ENCODE peak calls at places on chromosomes 6 and 20, in four cellular contexts. E is lung, K is stomach, Y is MCF 10A. B is an unnamed sample.

GRCh38 chr20:25148181-25148981 is 47.1 kb upstream of the ENTPD6 start:
- DNase-seq in E (peak; percentile 51), K (peak; percentile 54), Y (no peak), B (no peak)

GRCh38 chr6:5302995-5303622 is 41.8 kb downstream of the FARS2 start:
- DNase-seq in E (peak; percentile 39), K (peak; percentile 76), Y (peak; percentile 78), B (peak; percentile 51)

GRCh38 chr6:36755435-36756348 is 58.1 kb downstream of the RAB44 start:
- DNase-seq in E (no peak), K (peak; percentile 38), Y (peak; percentile 46), B (no peak)

GRCh38 chr6:155201461-155202226 is 62.2 kb upstream of the CLDN20 start:
- DNase-seq in E (no peak), K (no peak), Y (peak; percentile 54), B (no peak)

GRCh38 chr6:92647630-92648029 is 771.7 kb downstream of the EPHA7 start:
- DNase-seq in E (no peak), K (no peak), Y (peak; percentile 34), B (no peak)

GRCh38 chr6:156396791-156397418 is 380.3 kb upstream of the ARID1B start:
- DNase-seq in E (no peak), K (no peak), Y (no peak), B (no peak)

GRCh38 chr20:45341939-45342862 is 6.0 kb downstream of the SDC4 start:
- DNase-seq in E (peak; percentile 72), K (peak; percentile 90), Y (peak; percentile 42), B (peak; percentile 73)

GRCh38 chr20:2814587-2815051 is at the start of gene C20orf141:
- DNase-seq in E (no peak), K (no peak), Y (peak; percentile 95), B (no peak)

GRCh38 chr6:42332916-42333315 is 115.3 kb upstream of the MRPS10 start:
- DNase-seq in E (no peak), K (no peak), Y (no peak), B (no peak)

GRCh38 chr6:835476-836160 is 142.7 kb upstream of the EXOC2 start:
- DNase-seq in E (no peak), K (no peak), Y (peak; percentile 31), B (no peak)

GRCh38 chr6:88945596-88945995 is 17.8 kb downstream of the RNGTT start:
- DNase-seq in E (no peak), K (no peak), Y (no peak), B (no peak)

GRCh38 chr6:134543128-134543527 is 225.2 kb upstream of the SGK1 start:
- DNase-seq in E (no peak), K (no peak), Y (no peak), B (no peak)

GRCh38 chr6:135819665-135820064 is 31.8 kb upstream of the PDE7B start:
- DNase-seq in E (no peak), K (no peak), Y (no peak), B (no peak)

GRCh38 chr20:17849901-17850673 is 118.5 kb downstream of the SNX5 start:
- DNase-seq in E (peak; percentile 50), K (peak; percentile 72), Y (peak; percentile 95), B (peak; percentile 50)

GRCh38 chr20:1462834-1463233 is 3.8 kb downstream of the NSFL1C start:
- DNase-seq in E (no peak), K (no peak), Y (no peak), B (no peak)

GRCh38 chr6:154868143-154868594 is 126.9 kb upstream of the TIAM2 start:
- DNase-seq in E (no peak), K (no peak), Y (peak; percentile 66), B (no peak)

GRCh38 chr20:9889270-9889981 is 50.5 kb upstream of the PAK5 start:
- DNase-seq in E (no peak), K (no peak), Y (peak; percentile 17), B (no peak)

GRCh38 chr6:137008204-137008603 is 36.6 kb downstream of the IL20RA start:
- DNase-seq in E (no peak), K (no peak), Y (no peak), B (no peak)

GRCh38 chr6:2961491-2961890 is 9.9 kb downstream of the SERPINB6 start:
- DNase-seq in E (no peak), K (no peak), Y (no peak), B (peak; percentile 33)

GRCh38 chr6:99427988-99428387 is 2.9 kb upstream of the PNISR start:
- DNase-seq in E (no peak), K (no peak), Y (no peak), B (no peak)

GRCh38 chr6:160137130-160137988 is 15.7 kb downstream of the SLC22A1 start:
- DNase-seq in E (no peak), K (no peak), Y (no peak), B (no peak)

GRCh38 chr6:83065511-83066192 is at the start of gene UBE3D:
- DNase-seq in E (peak; percentile 89), K (peak; percentile 93), Y (peak; percentile 79), B (peak; percentile 95)

GRCh38 chr20:3392756-3393155 is 14.7 kb downstream of the DNAAF9 start:
- DNase-seq in E (no peak), K (no peak), Y (no peak), B (no peak)

GRCh38 chr6:166772518-166772917 is 145.5 kb upstream of the RPS6KA2 start:
- DNase-seq in E (no peak), K (no peak), Y (peak; percentile 22), B (no peak)
- TF ChIP-seq CTCF in E (no peak), K (no peak), Y (no peak), B (no peak)

GRCh38 chr6:169469028-169469427 is 215.4 kb upstream of the THBS2 start:
- DNase-seq in E (no peak), K (no peak), Y (no peak), B (no peak)

GRCh38 chr6:169470790-169471189 is 217.1 kb upstream of the THBS2 start:
- DNase-seq in E (no peak), K (no peak), Y (no peak), B (no peak)

GRCh38 chr6:169472786-169473416 is 219.3 kb upstream of the THBS2 start:
- DNase-seq in E (no peak), K (no peak), Y (no peak), B (no peak)

GRCh38 chr6:169473663-169474062 is 220.0 kb upstream of the THBS2 start:
- DNase-seq in E (no peak), K (no peak), Y (no peak), B (no peak)

DNA sequence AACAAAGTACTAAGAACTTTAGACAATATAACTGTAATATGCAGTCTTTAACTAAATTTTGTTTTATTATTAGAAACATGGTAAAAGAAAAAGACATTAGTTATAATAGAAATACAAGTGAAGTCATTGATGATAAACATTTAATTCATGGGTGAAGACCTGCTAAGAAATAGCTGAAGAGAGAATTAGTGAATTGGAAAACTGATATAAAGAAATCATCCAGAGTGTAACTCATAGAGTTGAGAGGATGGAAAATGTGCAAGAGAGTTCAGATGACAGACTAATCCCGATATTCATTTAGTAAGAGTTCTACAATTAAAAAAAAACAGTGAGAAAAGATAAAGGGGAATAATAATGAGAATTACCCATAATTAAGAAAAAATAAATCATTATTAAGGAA is 220.7 kb upstream of the THBS2 start:
- DNase-seq in E (no peak), K (no peak), Y (no peak), B (no peak)
- TF ChIP-seq CTCF in E (no peak), K (no peak), Y (no peak), B (no peak)

GRCh38 chr6:158384671-158385110 is 72.4 kb downstream of the TULP4 start:
- DNase-seq in E (no peak), K (no peak), Y (no peak), B (no peak)

GRCh38 chr6:158388727-158389126 is 76.5 kb downstream of the TULP4 start:
- DNase-seq in E (no peak), K (no peak), Y (no peak), B (no peak)

GRCh38 chr6:158389188-158389919 is 77.1 kb downstream of the TULP4 start:
- DNase-seq in E (no peak), K (no peak), Y (peak; percentile 26), B (no peak)

GRCh38 chr6:158387578-158387977 is 75.3 kb downstream of the TULP4 start:
- DNase-seq in E (no peak), K (no peak), Y (no peak), B (no peak)

DNA sequence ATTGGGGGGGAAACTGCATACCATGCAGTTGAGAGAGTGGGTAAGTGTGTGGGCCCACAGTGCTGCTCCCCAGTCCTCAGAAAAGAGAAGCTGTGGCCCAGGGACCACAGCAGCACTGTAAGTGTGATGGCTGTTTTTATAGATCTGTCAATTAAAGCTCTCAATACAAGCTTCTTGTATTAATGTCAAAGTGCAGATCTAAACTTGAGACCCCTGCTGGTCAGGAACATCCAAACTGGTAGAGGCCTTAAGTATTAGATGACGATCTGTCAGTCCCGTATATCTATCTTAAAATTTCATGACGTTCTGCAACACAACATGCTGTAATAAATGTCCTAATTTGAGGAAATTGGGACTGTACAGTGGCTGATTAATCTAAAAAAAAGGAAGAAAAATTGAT is 74.8 kb downstream of the TULP4 start:
- DNase-seq in E (no peak), K (no peak), Y (no peak), B (no peak)
- TF ChIP-seq CTCF in E (no peak), K (no peak), Y (no peak), B (no peak)

DNA sequence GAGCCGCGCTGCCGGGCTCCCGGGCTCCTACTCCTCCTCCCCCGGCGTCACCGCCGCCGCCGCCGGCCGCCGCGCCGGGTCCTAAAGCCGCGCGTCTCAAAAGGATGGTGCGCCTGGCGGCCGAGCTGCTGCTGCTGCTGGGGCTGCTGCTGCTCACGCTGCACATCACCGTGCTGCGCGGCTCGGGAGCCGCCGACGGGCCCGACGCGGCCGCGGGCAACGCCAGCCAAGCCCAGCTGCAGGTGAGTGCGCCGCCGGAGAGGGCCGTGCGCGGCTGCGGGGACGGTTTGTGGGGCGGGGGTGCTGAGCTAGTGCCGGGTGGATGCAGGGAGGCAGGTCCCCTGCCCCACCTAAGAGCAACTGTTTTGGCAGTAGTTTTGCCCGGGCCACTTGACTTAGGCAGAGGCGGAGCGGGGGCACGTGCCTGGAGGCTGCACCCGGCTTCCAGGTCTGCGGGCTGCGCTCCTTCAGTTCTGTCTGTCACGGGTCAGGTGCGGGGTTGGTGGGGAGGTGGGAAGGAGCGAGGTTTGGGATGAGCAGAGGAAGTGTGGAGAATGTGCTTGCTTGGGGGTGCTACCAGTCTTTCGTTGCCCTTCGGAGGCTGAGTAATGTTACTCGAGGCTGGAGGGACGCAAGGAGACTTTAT is 722 bp downstream of the ISM1 start:
- DNase-seq in E (peak; percentile 40), K (no peak), Y (peak; percentile 69), B (peak; percentile 62)
- TF ChIP-seq CTCF in E (no peak), K (no peak), Y (no peak), B (no peak)

GRCh38 chr6:70394518-70395300 is 18.6 kb upstream of the FAM135A start:
- DNase-seq in E (peak; percentile 63), K (no peak), Y (no peak), B (no peak)
- TF ChIP-seq CTCF in E (no peak), K (no peak), Y (no peak), B (no peak)

GRCh38 chr6:115055579-115055978 is 712.8 kb upstream of the HS3ST5 start:
- DNase-seq in E (no peak), K (no peak), Y (no peak), B (no peak)
- TF ChIP-seq CTCF in E (no peak), K (no peak), Y (no peak), B (no peak)

DNA sequence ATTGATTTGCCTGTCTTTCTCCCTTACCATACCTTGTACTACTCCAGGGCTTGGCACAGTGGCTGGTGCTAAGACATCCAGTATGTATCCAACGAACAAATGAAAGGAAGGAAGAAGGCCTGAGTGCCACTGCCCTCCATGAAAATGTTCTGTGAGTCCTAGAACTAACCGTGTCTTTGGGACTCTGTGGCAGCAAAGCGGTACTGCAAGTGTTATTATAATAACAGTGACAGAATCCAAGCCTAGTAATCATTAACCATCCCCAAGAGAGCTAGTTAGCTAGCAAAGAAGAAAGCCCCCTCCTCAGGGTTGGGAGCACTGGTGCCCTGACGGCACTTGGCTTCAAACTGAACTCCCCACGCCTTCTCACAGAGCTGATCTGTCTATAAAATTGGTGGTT is 239.8 kb downstream of the PTPRT start:
- DNase-seq in E (no peak), K (no peak), Y (no peak), B (no peak)
- TF ChIP-seq CTCF in E (no peak), K (no peak), Y (no peak), B (no peak)